ENCODE peak calls at places on chromosomes 12 and 14, in eight cellular contexts. One of them, this sample, is unnamed.

GRCh38 chr14:36773136-36773540 is 111.5 kb downstream of the PAX9 start:
- DNase-seq in WTC11: no peak
- DNase-seq in NCI-H774: no peak
- DNase-seq in iris pigment epithelial cell: peak; percentile 66
- DNase-seq in GM13977: no peak
- DNase-seq in ovary: no peak
- DNase-seq in GM04504: peak; percentile 5
- DNase-seq in skeletal muscle cell: no peak
- DNase-seq in this sample: peak; percentile 6

GRCh38 chr12:69689638-69690037 is 9.5 kb downstream of the BEST3 start:
- DNase-seq in WTC11: no peak
- DNase-seq in NCI-H774: no peak
- DNase-seq in iris pigment epithelial cell: no peak
- DNase-seq in GM13977: no peak
- DNase-seq in ovary: no peak
- DNase-seq in GM04504: no peak
- DNase-seq in skeletal muscle cell: no peak
- DNase-seq in this sample: no peak

GRCh38 chr12:114041136-114041535 is 75.0 kb upstream of the RBM19 start:
- DNase-seq in WTC11: no peak
- DNase-seq in NCI-H774: no peak
- DNase-seq in iris pigment epithelial cell: no peak
- DNase-seq in GM13977: no peak
- DNase-seq in ovary: no peak
- DNase-seq in GM04504: no peak
- DNase-seq in skeletal muscle cell: no peak
- DNase-seq in this sample: no peak

GRCh38 chr14:73613046-73613383 is 698 bp downstream of the ACOT6 start:
- DNase-seq in WTC11: no peak
- DNase-seq in NCI-H774: no peak
- DNase-seq in iris pigment epithelial cell: no peak
- DNase-seq in GM13977: peak; percentile 21
- DNase-seq in ovary: no peak
- DNase-seq in GM04504: no peak
- DNase-seq in skeletal muscle cell: no peak
- DNase-seq in this sample: no peak

GRCh38 chr12:72346331-72346944 is 74.3 kb downstream of the TRHDE start:
- DNase-seq in WTC11: peak; percentile 72
- DNase-seq in NCI-H774: peak; percentile 90
- DNase-seq in iris pigment epithelial cell: peak; percentile 79
- DNase-seq in GM13977: no peak
- DNase-seq in ovary: peak; percentile 50
- DNase-seq in GM04504: peak; percentile 66
- DNase-seq in skeletal muscle cell: peak; percentile 43
- DNase-seq in this sample: peak; percentile 32

GRCh38 chr12:21934173-21934572 is 7.1 kb downstream of the ABCC9 start:
- DNase-seq in WTC11: no peak
- DNase-seq in NCI-H774: no peak
- DNase-seq in iris pigment epithelial cell: no peak
- DNase-seq in GM13977: no peak
- DNase-seq in ovary: no peak
- DNase-seq in GM04504: no peak
- DNase-seq in skeletal muscle cell: no peak
- DNase-seq in this sample: no peak

GRCh38 chr14:68463705-68464104 is 329.2 kb downstream of the ZFP36L1 start:
- DNase-seq in WTC11: no peak
- DNase-seq in NCI-H774: no peak
- DNase-seq in iris pigment epithelial cell: peak; percentile 33
- DNase-seq in GM13977: no peak
- DNase-seq in ovary: no peak
- DNase-seq in GM04504: no peak
- DNase-seq in skeletal muscle cell: no peak
- DNase-seq in this sample: no peak

GRCh38 chr12:12403264-12404248 is 46.7 kb downstream of the BORCS5 start:
- DNase-seq in WTC11: no peak
- DNase-seq in NCI-H774: no peak
- DNase-seq in iris pigment epithelial cell: no peak
- DNase-seq in GM13977: no peak
- DNase-seq in ovary: no peak
- DNase-seq in GM04504: no peak
- DNase-seq in skeletal muscle cell: no peak
- DNase-seq in this sample: no peak

GRCh38 chr12:879641-880040 is 69.9 kb downstream of the RAD52 start:
- DNase-seq in WTC11: no peak
- DNase-seq in NCI-H774: no peak
- DNase-seq in iris pigment epithelial cell: peak; percentile 53
- DNase-seq in GM13977: no peak
- DNase-seq in ovary: no peak
- DNase-seq in GM04504: peak; percentile 3
- DNase-seq in skeletal muscle cell: peak; percentile 87
- DNase-seq in this sample: peak; percentile 48

GRCh38 chr14:69877492-69877891 is 1.7 kb upstream of the SMOC1 start:
- DNase-seq in WTC11: no peak
- DNase-seq in NCI-H774: peak; percentile 32
- DNase-seq in iris pigment epithelial cell: peak; percentile 70
- DNase-seq in GM13977: peak; percentile 65
- DNase-seq in ovary: no peak
- DNase-seq in GM04504: no peak
- DNase-seq in skeletal muscle cell: no peak
- DNase-seq in this sample: peak; percentile 9

GRCh38 chr12:57514720-57515467 is 5.4 kb downstream of the DDIT3 start:
- DNase-seq in WTC11: no peak
- DNase-seq in NCI-H774: no peak
- DNase-seq in iris pigment epithelial cell: no peak
- DNase-seq in GM13977: no peak
- DNase-seq in ovary: no peak
- DNase-seq in GM04504: no peak
- DNase-seq in skeletal muscle cell: no peak
- DNase-seq in this sample: no peak

GRCh38 chr14:102917469-102918211 is 4.8 kb upstream of the AMN start:
- DNase-seq in WTC11: peak; percentile 84
- DNase-seq in NCI-H774: peak; percentile 7
- DNase-seq in iris pigment epithelial cell: peak; percentile 26
- DNase-seq in GM13977: peak; percentile 86
- DNase-seq in ovary: no peak
- DNase-seq in GM04504: peak; percentile 3
- DNase-seq in skeletal muscle cell: no peak
- DNase-seq in this sample: no peak

GRCh38 chr14:41859336-41859735 is 252.7 kb downstream of the LRFN5 start:
- DNase-seq in WTC11: no peak
- DNase-seq in NCI-H774: no peak
- DNase-seq in iris pigment epithelial cell: no peak
- DNase-seq in GM13977: no peak
- DNase-seq in ovary: no peak
- DNase-seq in GM04504: no peak
- DNase-seq in skeletal muscle cell: peak; percentile 50
- DNase-seq in this sample: no peak

GRCh38 chr12:104630230-104630670 is 173.5 kb downstream of the CHST11 start:
- DNase-seq in WTC11: no peak
- DNase-seq in NCI-H774: peak; percentile 47
- DNase-seq in iris pigment epithelial cell: no peak
- DNase-seq in GM13977: no peak
- DNase-seq in ovary: no peak
- DNase-seq in GM04504: no peak
- DNase-seq in skeletal muscle cell: no peak
- DNase-seq in this sample: no peak

GRCh38 chr14:44988694-44989093 is 26.7 kb downstream of the TOGARAM1 start:
- DNase-seq in WTC11: no peak
- DNase-seq in NCI-H774: no peak
- DNase-seq in iris pigment epithelial cell: no peak
- DNase-seq in GM13977: no peak
- DNase-seq in ovary: no peak
- DNase-seq in GM04504: no peak
- DNase-seq in skeletal muscle cell: no peak
- DNase-seq in this sample: no peak

GRCh38 chr12:68236421-68237059 is 10.9 kb upstream of the IL26 start:
- DNase-seq in WTC11: no peak
- DNase-seq in NCI-H774: peak; percentile 66
- DNase-seq in iris pigment epithelial cell: no peak
- DNase-seq in GM13977: peak; percentile 27
- DNase-seq in ovary: no peak
- DNase-seq in GM04504: no peak
- DNase-seq in skeletal muscle cell: no peak
- DNase-seq in this sample: no peak

GRCh38 chr12:86230516-86231146 is 25.6 kb downstream of the MGAT4C start:
- DNase-seq in WTC11: no peak
- DNase-seq in NCI-H774: no peak
- DNase-seq in iris pigment epithelial cell: peak; percentile 31
- DNase-seq in GM13977: no peak
- DNase-seq in ovary: no peak
- DNase-seq in GM04504: no peak
- DNase-seq in skeletal muscle cell: peak; percentile 12
- DNase-seq in this sample: no peak

This sample was measured in non-pigmented ciliary epithelial cell.